ENCODE peak calls at places on chromosome 21, in nine cellular contexts. One of them, this sample, is unnamed.

GRCh38 chr21:29233611-29234540 is 64.8 kb upstream of the BACH1 start:
- DNase-seq in mesothelial cell of epicardium: no peak
- DNase-seq in fibroblast of pulmonary artery: no peak
- DNase-seq in amygdala: no peak
- DNase-seq in GM10248: peak
- DNase-seq in activated T-cell treated with anti-CD3 and anti-CD28 coated beads for 1 hour: no peak
- DNase-seq in NCI-H460: no peak
- DNase-seq in activated gamma-delta T cell treated with Interleukin-2 at 50 U/mL for 16 hours: no peak
- DNase-seq in stimulated activated CD4-positive, alpha-beta T cell treated with anti-CD3 and anti-CD28 coated beads, Interleukin-1b, Interleukin-23, amount 100 ng/mL, for 1 hour: no peak
- DNase-seq in this sample: no peak

GRCh38 chr21:42121792-42122191 is 50.7 kb downstream of the UMODL1 start:
- DNase-seq in mesothelial cell of epicardium: no peak
- DNase-seq in fibroblast of pulmonary artery: no peak
- DNase-seq in amygdala: no peak
- DNase-seq in GM10248: no peak
- DNase-seq in activated T-cell treated with anti-CD3 and anti-CD28 coated beads for 1 hour: no peak
- DNase-seq in NCI-H460: no peak
- DNase-seq in activated gamma-delta T cell treated with Interleukin-2 at 50 U/mL for 16 hours: no peak
- DNase-seq in stimulated activated CD4-positive, alpha-beta T cell treated with anti-CD3 and anti-CD28 coated beads, Interleukin-1b, Interleukin-23, amount 100 ng/mL, for 1 hour: no peak
- DNase-seq in this sample: peak

GRCh38 chr21:37498664-37499063 is 132.1 kb downstream of the DYRK1A start:
- DNase-seq in mesothelial cell of epicardium: no peak
- DNase-seq in fibroblast of pulmonary artery: no peak
- DNase-seq in amygdala: no peak
- DNase-seq in GM10248: no peak
- DNase-seq in activated T-cell treated with anti-CD3 and anti-CD28 coated beads for 1 hour: no peak
- DNase-seq in NCI-H460: no peak
- DNase-seq in activated gamma-delta T cell treated with Interleukin-2 at 50 U/mL for 16 hours: no peak
- DNase-seq in stimulated activated CD4-positive, alpha-beta T cell treated with anti-CD3 and anti-CD28 coated beads, Interleukin-1b, Interleukin-23, amount 100 ng/mL, for 1 hour: no peak
- DNase-seq in this sample: no peak

GRCh38 chr21:39251326-39251725 is 62.1 kb downstream of the BRWD1 start:
- DNase-seq in mesothelial cell of epicardium: no peak
- DNase-seq in fibroblast of pulmonary artery: no peak
- DNase-seq in amygdala: no peak
- DNase-seq in GM10248: no peak
- DNase-seq in activated T-cell treated with anti-CD3 and anti-CD28 coated beads for 1 hour: no peak
- DNase-seq in NCI-H460: no peak
- DNase-seq in activated gamma-delta T cell treated with Interleukin-2 at 50 U/mL for 16 hours: no peak
- DNase-seq in stimulated activated CD4-positive, alpha-beta T cell treated with anti-CD3 and anti-CD28 coated beads, Interleukin-1b, Interleukin-23, amount 100 ng/mL, for 1 hour: no peak
- DNase-seq in this sample: no peak

GRCh38 chr21:33924766-33925100 is 9.1 kb upstream of the ATP5PO start:
- DNase-seq in mesothelial cell of epicardium: no peak
- DNase-seq in fibroblast of pulmonary artery: no peak
- DNase-seq in amygdala: no peak
- DNase-seq in GM10248: no peak
- DNase-seq in activated T-cell treated with anti-CD3 and anti-CD28 coated beads for 1 hour: no peak
- DNase-seq in NCI-H460: no peak
- DNase-seq in activated gamma-delta T cell treated with Interleukin-2 at 50 U/mL for 16 hours: no peak
- DNase-seq in stimulated activated CD4-positive, alpha-beta T cell treated with anti-CD3 and anti-CD28 coated beads, Interleukin-1b, Interleukin-23, amount 100 ng/mL, for 1 hour: no peak
- DNase-seq in this sample: no peak

GRCh38 chr21:16570196-16570595 is 840.4 kb downstream of the USP25 start:
- DNase-seq in mesothelial cell of epicardium: no peak
- DNase-seq in fibroblast of pulmonary artery: no peak
- DNase-seq in amygdala: no peak
- DNase-seq in GM10248: no peak
- DNase-seq in activated T-cell treated with anti-CD3 and anti-CD28 coated beads for 1 hour: no peak
- DNase-seq in NCI-H460: peak
- DNase-seq in activated gamma-delta T cell treated with Interleukin-2 at 50 U/mL for 16 hours: no peak
- DNase-seq in stimulated activated CD4-positive, alpha-beta T cell treated with anti-CD3 and anti-CD28 coated beads, Interleukin-1b, Interleukin-23, amount 100 ng/mL, for 1 hour: no peak
- DNase-seq in this sample: no peak

GRCh38 chr21:16285646-16286223 is 556.0 kb downstream of the USP25 start:
- DNase-seq in mesothelial cell of epicardium: no peak
- DNase-seq in fibroblast of pulmonary artery: no peak
- DNase-seq in amygdala: no peak
- DNase-seq in GM10248: no peak
- DNase-seq in activated T-cell treated with anti-CD3 and anti-CD28 coated beads for 1 hour: no peak
- DNase-seq in NCI-H460: no peak
- DNase-seq in activated gamma-delta T cell treated with Interleukin-2 at 50 U/mL for 16 hours: no peak
- DNase-seq in stimulated activated CD4-positive, alpha-beta T cell treated with anti-CD3 and anti-CD28 coated beads, Interleukin-1b, Interleukin-23, amount 100 ng/mL, for 1 hour: no peak
- DNase-seq in this sample: no peak

GRCh38 chr21:28410264-28410663 is 582.4 kb downstream of the LTN1 start:
- DNase-seq in mesothelial cell of epicardium: no peak
- DNase-seq in fibroblast of pulmonary artery: peak
- DNase-seq in amygdala: no peak
- DNase-seq in GM10248: no peak
- DNase-seq in activated T-cell treated with anti-CD3 and anti-CD28 coated beads for 1 hour: no peak
- DNase-seq in NCI-H460: no peak
- DNase-seq in activated gamma-delta T cell treated with Interleukin-2 at 50 U/mL for 16 hours: no peak
- DNase-seq in stimulated activated CD4-positive, alpha-beta T cell treated with anti-CD3 and anti-CD28 coated beads, Interleukin-1b, Interleukin-23, amount 100 ng/mL, for 1 hour: no peak
- DNase-seq in this sample: no peak

This sample was measured in Peyer's patch.